ENCODE peak calls at places on chromosome 13, in four cellular contexts. One of them, this sample, is unnamed. For H3K27me3, the result is how much of the 10 kb centered on the place peaks cover.

GRCh38 chr13:103388839-103389238 is 322.6 kb upstream of the SLC10A2 start:
- DNase-seq in esophagus squamous epithelium: no peak
- DNase-seq in CD8-positive, alpha-beta T cell: no peak
- DNase-seq in stomach: no peak
- DNase-seq in this sample: no peak

GRCh38 chr13:109874921-109875454 is 88.6 kb upstream of the IRS2 start:
- DNase-seq in esophagus squamous epithelium: no peak
- DNase-seq in CD8-positive, alpha-beta T cell: no peak
- DNase-seq in stomach: no peak
- DNase-seq in this sample: no peak

GRCh38 chr13:38308736-38309135 is 40.9 kb upstream of the UFM1 start:
- DNase-seq in esophagus squamous epithelium: no peak
- DNase-seq in CD8-positive, alpha-beta T cell: no peak
- DNase-seq in stomach: no peak
- DNase-seq in this sample: no peak

GRCh38 chr13:97986841-97987240 is 33.4 kb downstream of the IPO5 start:
- DNase-seq in esophagus squamous epithelium: no peak
- DNase-seq in CD8-positive, alpha-beta T cell: no peak
- DNase-seq in stomach: no peak
- DNase-seq in this sample: no peak

GRCh38 chr13:80498433-80498832 is 157.5 kb upstream of the SPRY2 start:
- DNase-seq in esophagus squamous epithelium: no peak
- DNase-seq in CD8-positive, alpha-beta T cell: no peak
- DNase-seq in stomach: no peak
- DNase-seq in this sample: no peak

GRCh38 chr13:49060698-49061387 is 85.1 kb downstream of the FNDC3A start:
- DNase-seq in esophagus squamous epithelium: no peak
- DNase-seq in CD8-positive, alpha-beta T cell: no peak
- DNase-seq in stomach: no peak
- DNase-seq in this sample: no peak

GRCh38 chr13:66657165-66657895 is 572.8 kb downstream of the PCDH9 start:
- DNase-seq in esophagus squamous epithelium: no peak
- DNase-seq in CD8-positive, alpha-beta T cell: no peak
- DNase-seq in stomach: peak
- DNase-seq in this sample: no peak

GRCh38 chr13:39306639-39307589 is 268.7 kb downstream of the NHLRC3 start:
- DNase-seq in esophagus squamous epithelium: no peak
- DNase-seq in CD8-positive, alpha-beta T cell: no peak
- DNase-seq in stomach: no peak
- DNase-seq in this sample: no peak

GRCh38 chr13:34502011-34502410 is 440.1 kb upstream of the NBEA start:
- DNase-seq in esophagus squamous epithelium: no peak
- DNase-seq in CD8-positive, alpha-beta T cell: no peak
- DNase-seq in stomach: no peak
- DNase-seq in this sample: no peak

GRCh38 chr13:88761145-88761544 is 1090.0 kb downstream of the SLITRK5 start:
- DNase-seq in esophagus squamous epithelium: no peak
- DNase-seq in CD8-positive, alpha-beta T cell: no peak
- DNase-seq in stomach: no peak
- DNase-seq in this sample: no peak

GRCh38 chr13:103694033-103694432 is 627.8 kb upstream of the SLC10A2 start:
- DNase-seq in esophagus squamous epithelium: no peak
- DNase-seq in CD8-positive, alpha-beta T cell: no peak
- DNase-seq in stomach: no peak
- DNase-seq in this sample: no peak

GRCh38 chr13:105979586-105979985 is 555.9 kb downstream of the EFNB2 start:
- DNase-seq in esophagus squamous epithelium: no peak
- DNase-seq in CD8-positive, alpha-beta T cell: no peak
- DNase-seq in stomach: peak
- DNase-seq in this sample: no peak

GRCh38 chr13:31951215-31951678 is 80.3 kb upstream of the FRY start:
- DNase-seq in esophagus squamous epithelium: peak
- DNase-seq in CD8-positive, alpha-beta T cell: no peak
- DNase-seq in stomach: peak
- DNase-seq in this sample: no peak

GRCh38 chr13:109665211-109665610 is 121.2 kb downstream of the IRS2 start:
- DNase-seq in esophagus squamous epithelium: no peak
- DNase-seq in CD8-positive, alpha-beta T cell: no peak
- DNase-seq in stomach: no peak
- DNase-seq in this sample: no peak

GRCh38 chr13:59119475-59119874 is 1044.3 kb downstream of the DIAPH3 start:
- DNase-seq in esophagus squamous epithelium: no peak
- DNase-seq in CD8-positive, alpha-beta T cell: no peak
- DNase-seq in stomach: no peak
- DNase-seq in this sample: no peak

GRCh38 chr13:71867101-71867814 is at the start of gene DACH1:
- DNase-seq in esophagus squamous epithelium: peak
- DNase-seq in CD8-positive, alpha-beta T cell: no peak
- DNase-seq in stomach: peak
- DNase-seq in this sample: no peak

GRCh38 chr13:63327584-63327983 is 1911.9 kb upstream of the PCDH20 start:
- DNase-seq in esophagus squamous epithelium: no peak
- DNase-seq in CD8-positive, alpha-beta T cell: no peak
- DNase-seq in stomach: no peak
- DNase-seq in this sample: no peak

GRCh38 chr13:20141238-20142018 is 19.4 kb downstream of the GJA3 start:
- DNase-seq in esophagus squamous epithelium: no peak
- DNase-seq in CD8-positive, alpha-beta T cell: no peak
- DNase-seq in stomach: no peak
- DNase-seq in this sample: no peak

GRCh38 chr13:52348983-52349780 is 56.8 kb downstream of the THSD1 start:
- DNase-seq in esophagus squamous epithelium: no peak
- DNase-seq in CD8-positive, alpha-beta T cell: no peak
- DNase-seq in stomach: no peak
- DNase-seq in this sample: no peak

GRCh38 chr13:98300956-98301641 is 124.0 kb upstream of the RNF113B start:
- DNase-seq in esophagus squamous epithelium: no peak
- DNase-seq in CD8-positive, alpha-beta T cell: no peak
- DNase-seq in stomach: peak
- DNase-seq in this sample: no peak

GRCh38 chr13:111429064-111429558 is 108.7 kb downstream of the TEX29 start:
- DNase-seq in esophagus squamous epithelium: no peak
- DNase-seq in CD8-positive, alpha-beta T cell: peak
- DNase-seq in stomach: no peak
- DNase-seq in this sample: no peak
- H3K27me3 ChIP-seq in esophagus squamous epithelium: under half
- H3K27me3 ChIP-seq in CD8-positive, alpha-beta T cell: under half
- H3K27me3 ChIP-seq in stomach: half or more
- H3K27me3 ChIP-seq in this sample: under half

GRCh38 chr13:112969692-112970338 is 801 bp downstream of the MCF2L start:
- DNase-seq in esophagus squamous epithelium: no peak
- DNase-seq in CD8-positive, alpha-beta T cell: no peak
- DNase-seq in stomach: no peak
- DNase-seq in this sample: no peak

GRCh38 chr13:112968910-112969691 is at the start of gene MCF2L:
- DNase-seq in esophagus squamous epithelium: no peak
- DNase-seq in CD8-positive, alpha-beta T cell: peak
- DNase-seq in stomach: peak
- DNase-seq in this sample: peak

GRCh38 chr13:112968380-112968909 is 569 bp upstream of the MCF2L start:
- DNase-seq in esophagus squamous epithelium: no peak
- DNase-seq in CD8-positive, alpha-beta T cell: peak
- DNase-seq in stomach: peak
- DNase-seq in this sample: peak

GRCh38 chr13:112966776-112967175 is 2.2 kb upstream of the MCF2L start:
- DNase-seq in esophagus squamous epithelium: no peak
- DNase-seq in CD8-positive, alpha-beta T cell: no peak
- DNase-seq in stomach: no peak
- DNase-seq in this sample: no peak

DNA sequence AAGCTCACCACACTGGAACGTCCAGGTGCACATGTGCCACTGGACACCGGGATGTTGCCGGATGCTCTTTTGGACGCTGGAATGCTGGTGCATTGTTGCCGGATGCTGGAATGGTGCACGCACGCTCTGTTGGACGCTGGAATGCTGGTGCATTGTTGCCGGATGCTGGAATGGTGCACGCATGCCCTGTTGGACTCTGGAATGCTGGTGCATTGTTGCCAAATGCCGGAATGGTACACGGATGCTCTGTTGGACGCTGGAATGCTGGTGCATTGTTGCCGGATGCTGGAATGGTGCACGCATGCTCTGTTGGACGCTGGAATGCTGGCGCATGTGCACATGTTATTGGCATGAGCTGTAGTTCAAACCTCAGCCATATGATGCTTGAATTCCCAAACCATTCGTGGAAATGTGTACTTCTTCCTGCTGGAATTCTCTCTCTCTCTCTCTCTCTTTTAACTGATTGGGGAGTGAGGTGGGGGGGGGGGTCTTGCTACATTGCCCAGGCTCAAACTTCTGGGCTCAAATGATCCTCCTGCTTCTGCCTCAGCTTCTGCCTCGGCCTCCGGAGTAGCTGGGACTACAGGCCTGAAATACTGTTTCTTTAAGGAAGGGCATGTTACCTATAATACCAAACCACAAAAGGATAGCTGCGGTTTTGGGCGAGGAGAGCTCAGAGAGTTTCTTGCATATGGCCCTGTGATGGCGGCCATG is 1.2 kb upstream of the MCF2L start:
- DNase-seq in esophagus squamous epithelium: no peak
- DNase-seq in CD8-positive, alpha-beta T cell: no peak
- DNase-seq in stomach: no peak
- DNase-seq in this sample: no peak
- H3K27me3 ChIP-seq in esophagus squamous epithelium: under half
- H3K27me3 ChIP-seq in CD8-positive, alpha-beta T cell: under half
- H3K27me3 ChIP-seq in stomach: half or more
- H3K27me3 ChIP-seq in this sample: under half

GRCh38 chr13:27980280-27980998 is 8.1 kb downstream of the URAD start:
- DNase-seq in esophagus squamous epithelium: no peak
- DNase-seq in CD8-positive, alpha-beta T cell: no peak
- DNase-seq in stomach: no peak
- DNase-seq in this sample: no peak
- H3K27me3 ChIP-seq in esophagus squamous epithelium: under half
- H3K27me3 ChIP-seq in CD8-positive, alpha-beta T cell: under half
- H3K27me3 ChIP-seq in stomach: half or more
- H3K27me3 ChIP-seq in this sample: under half

GRCh38 chr13:112053744-112054615 is 13.0 kb upstream of the SOX1 start:
- DNase-seq in esophagus squamous epithelium: no peak
- DNase-seq in CD8-positive, alpha-beta T cell: no peak
- DNase-seq in stomach: no peak
- DNase-seq in this sample: no peak
- H3K27me3 ChIP-seq in esophagus squamous epithelium: under half
- H3K27me3 ChIP-seq in CD8-positive, alpha-beta T cell: under half
- H3K27me3 ChIP-seq in stomach: half or more
- H3K27me3 ChIP-seq in this sample: under half

GRCh38 chr13:29136341-29136740 is 316.2 kb downstream of the MTUS2 start:
- DNase-seq in esophagus squamous epithelium: no peak
- DNase-seq in CD8-positive, alpha-beta T cell: no peak
- DNase-seq in stomach: no peak
- DNase-seq in this sample: no peak
- H3K27me3 ChIP-seq in esophagus squamous epithelium: under half
- H3K27me3 ChIP-seq in CD8-positive, alpha-beta T cell: under half
- H3K27me3 ChIP-seq in stomach: under half
- H3K27me3 ChIP-seq in this sample: under half

DNA sequence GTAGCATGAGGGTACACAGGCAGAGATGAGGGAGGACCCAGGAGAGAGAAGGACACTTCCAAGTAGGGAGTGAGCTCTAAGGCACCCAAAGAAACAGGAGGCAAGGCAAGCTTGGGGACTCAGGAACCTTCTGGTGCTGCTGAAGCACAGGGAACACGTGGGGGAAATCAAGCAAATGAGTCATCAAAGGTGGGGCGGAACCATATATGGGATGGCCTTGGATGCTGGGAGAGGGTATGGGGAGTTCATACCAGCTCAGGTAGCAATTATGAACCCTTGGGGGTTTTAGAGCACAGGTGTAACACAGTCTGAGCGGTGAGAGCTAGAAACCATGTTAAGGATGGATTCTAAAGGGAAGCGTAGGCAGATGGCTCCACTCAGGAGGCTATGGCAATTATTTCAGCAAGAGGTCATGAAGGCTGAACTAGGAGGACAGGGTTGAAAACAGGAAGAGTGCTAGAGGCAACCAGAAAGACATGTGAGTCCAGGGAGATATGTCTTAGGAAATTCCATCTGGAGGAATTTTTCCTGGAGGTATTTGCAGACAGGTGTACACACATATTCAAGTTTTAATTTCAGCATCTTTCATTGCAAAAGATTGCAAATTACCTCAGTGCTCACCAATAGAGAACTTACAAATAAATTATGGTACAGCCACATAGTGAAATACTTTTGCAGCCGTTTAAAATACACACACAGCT is 77.1 kb downstream of the STARD13 start:
- DNase-seq in esophagus squamous epithelium: no peak
- DNase-seq in CD8-positive, alpha-beta T cell: no peak
- DNase-seq in stomach: no peak
- DNase-seq in this sample: no peak
- H3K27me3 ChIP-seq in esophagus squamous epithelium: under half
- H3K27me3 ChIP-seq in CD8-positive, alpha-beta T cell: under half
- H3K27me3 ChIP-seq in stomach: under half
- H3K27me3 ChIP-seq in this sample: under half

DNA sequence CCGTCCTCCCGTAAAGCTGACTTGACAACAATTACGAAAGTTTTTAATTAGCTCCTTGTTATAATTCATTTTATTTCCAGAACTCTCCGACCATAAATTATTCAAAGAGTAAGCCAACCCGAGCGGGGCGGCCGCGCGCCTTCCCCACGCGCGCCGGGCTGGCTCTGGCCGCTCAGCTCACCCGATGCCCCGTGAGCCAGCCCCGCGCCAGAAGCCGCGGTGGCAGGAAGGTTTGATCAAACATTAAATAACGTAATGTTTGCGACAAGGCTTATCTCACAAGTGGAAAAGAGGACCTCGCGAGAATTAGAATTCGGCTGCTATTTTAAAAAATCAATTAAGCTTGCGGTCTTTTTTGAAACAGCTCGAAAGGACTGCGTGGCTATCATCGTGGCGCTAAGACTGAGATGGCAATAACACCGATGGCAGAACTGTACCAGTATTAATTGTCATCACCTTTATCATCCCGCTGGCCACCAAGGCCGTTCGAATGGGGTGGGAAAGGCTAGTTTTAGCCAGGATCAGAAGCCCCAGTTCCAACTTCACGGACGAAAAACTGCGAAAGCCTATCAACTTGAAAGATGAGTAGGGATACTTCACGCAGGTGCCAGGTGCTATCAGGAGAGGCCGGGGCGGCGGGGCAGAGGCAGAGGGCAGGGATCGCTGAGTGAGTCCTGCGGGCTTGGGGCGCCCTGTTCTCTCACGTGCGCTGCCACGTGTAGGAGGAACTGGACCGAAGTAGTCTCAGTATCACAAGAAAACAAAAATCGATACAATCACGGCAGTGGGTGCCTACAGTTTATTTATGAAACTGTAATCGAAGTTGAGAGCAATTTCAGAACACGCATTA is 6.4 kb downstream of the POU4F1 start:
- DNase-seq in esophagus squamous epithelium: no peak
- DNase-seq in CD8-positive, alpha-beta T cell: no peak
- DNase-seq in stomach: no peak
- DNase-seq in this sample: no peak
- H3K27me3 ChIP-seq in esophagus squamous epithelium: half or more
- H3K27me3 ChIP-seq in CD8-positive, alpha-beta T cell: half or more
- H3K27me3 ChIP-seq in stomach: half or more
- H3K27me3 ChIP-seq in this sample: half or more

This sample was measured in CD8-positive, alpha-beta memory T cell.